ENCODE peak calls at places on chromosomes 16 and 17, in five cellular contexts. C is tibial artery, P is pancreas, J is cardiac muscle cell, T is K562. A is an unnamed sample. For H3K36me3, the result is how much of the 10 kb centered on the place peaks cover.

GRCh38 chr16:18958621-18959578 is 24.8 kb upstream of the TMC7 start:
- DNase-seq in C (no peak), P (no peak), J (no peak), T (no peak), A (no peak)

GRCh38 chr16:30956601-30957455 is 726 bp upstream of the SETD1A start:
- DNase-seq in C (peak), P (peak), J (peak), T (peak), A (peak)

GRCh38 chr17:77132411-77133086 is 8.2 kb upstream of the SEC14L1 start:
- DNase-seq in C (no peak), P (no peak), J (no peak), T (no peak), A (no peak)

GRCh38 chr16:56824335-56824734 is 40.7 kb upstream of the SLC12A3 start:
- DNase-seq in C (no peak), P (no peak), J (no peak), T (no peak), A (no peak)

GRCh38 chr17:55830699-55831098 is 79.8 kb downstream of the PCTP start:
- DNase-seq in C (no peak), P (no peak), J (no peak), T (no peak), A (no peak)

GRCh38 chr17:61331178-61331577 is 68.5 kb upstream of the TBX2 start:
- DNase-seq in C (no peak), P (no peak), J (no peak), T (no peak), A (no peak)

GRCh38 chr16:89052824-89053724 is 40.6 kb upstream of the ACSF3 start:
- DNase-seq in C (no peak), P (no peak), J (no peak), T (peak), A (no peak)

GRCh38 chr17:18859256-18859655 is 1.3 kb downstream of the PRPSAP2 start:
- DNase-seq in C (no peak), P (peak), J (peak), T (peak), A (no peak)

GRCh38 chr17:42142371-42142896 is 12.4 kb downstream of the RAB5C start:
- DNase-seq in C (no peak), P (no peak), J (peak), T (no peak), A (no peak)

GRCh38 chr16:9092963-9093477 is 1.6 kb downstream of the HAPSTR1 start:
- DNase-seq in C (peak), P (peak), J (no peak), T (peak), A (no peak)

GRCh38 chr17:3827124-3827773 is 18.8 kb downstream of the NCBP3 start:
- DNase-seq in C (no peak), P (peak), J (peak), T (peak), A (no peak)

GRCh38 chr17:38554430-38555350 is 51.1 kb downstream of the SRCIN1 start:
- DNase-seq in C (no peak), P (no peak), J (peak), T (no peak), A (no peak)

GRCh38 chr17:10243905-10244844 is 45.8 kb upstream of the GAS7 start:
- DNase-seq in C (no peak), P (no peak), J (peak), T (no peak), A (no peak)

GRCh38 chr17:42288078-42288984 is at the start of gene STAT5A:
- DNase-seq in C (peak), P (peak), J (peak), T (peak), A (peak)

GRCh38 chr17:30920683-30921543 is 832 bp upstream of the ADAP2 start:
- DNase-seq in C (peak), P (no peak), J (no peak), T (no peak), A (no peak)

GRCh38 chr16:84143784-84144199 is 1.2 kb downstream of the HSDL1 start:
- DNase-seq in C (no peak), P (no peak), J (peak), T (peak), A (no peak)

GRCh38 chr17:77332034-77332971 is 191.5 kb downstream of the SEC14L1 start:
- DNase-seq in C (peak), P (peak), J (no peak), T (no peak), A (peak)

DNA sequence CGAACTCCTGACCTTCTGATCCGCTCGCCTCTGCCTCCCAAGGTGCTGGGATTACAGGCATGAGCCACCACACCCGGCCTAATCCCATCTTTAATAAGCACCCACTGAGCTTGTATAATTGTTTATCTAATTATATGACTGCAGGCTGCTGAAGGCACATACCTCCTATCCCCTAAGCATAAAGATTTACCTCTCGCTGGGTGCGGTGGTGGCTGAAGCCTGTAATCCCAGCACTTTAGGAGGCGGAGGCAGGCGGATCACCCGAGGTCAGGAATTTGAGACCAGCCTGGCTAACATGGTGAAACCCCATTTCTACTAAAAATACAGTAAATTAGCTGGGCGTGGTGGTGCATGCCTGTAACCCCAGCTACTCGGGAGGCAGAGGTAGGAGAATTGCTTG is 20.1 kb upstream of the YWHAE start:
- DNase-seq in C (no peak), P (no peak), J (no peak), T (no peak), A (no peak)
- H3K36me3 ChIP-seq in C (under half), P (under half), J (under half), T (under half), A (under half)

GRCh38 chr17:65017375-65017774 is 39.2 kb downstream of the GNA13 start:
- DNase-seq in C (no peak), P (no peak), J (no peak), T (no peak), A (no peak)
- H3K36me3 ChIP-seq in C (under half), P (under half), J (under half), T (under half), A (under half)

GRCh38 chr16:85674418-85674755 is 14.4 kb downstream of the GINS2 start:
- DNase-seq in C (no peak), P (no peak), J (no peak), T (no peak), A (no peak)
- H3K36me3 ChIP-seq in C (under half), P (under half), J (half or more), T (half or more), A (under half)

GRCh38 chr16:87955302-87956168 is 4.3 kb downstream of the BANP start:
- DNase-seq in C (no peak), P (no peak), J (no peak), T (peak), A (no peak)

GRCh38 chr16:87956169-87956770 is 5.0 kb downstream of the BANP start:
- DNase-seq in C (peak), P (no peak), J (peak), T (peak), A (peak)

GRCh38 chr16:87954361-87954760 is 3.1 kb downstream of the BANP start:
- DNase-seq in C (no peak), P (no peak), J (no peak), T (no peak), A (no peak)

GRCh38 chr16:87953308-87954208 is 2.3 kb downstream of the BANP start:
- DNase-seq in C (no peak), P (no peak), J (no peak), T (no peak), A (no peak)

GRCh38 chr16:87954826-87955225 is 3.6 kb downstream of the BANP start:
- DNase-seq in C (no peak), P (peak), J (no peak), T (no peak), A (no peak)
- H3K36me3 ChIP-seq in C (under half), P (under half), J (under half), T (under half), A (under half)

GRCh38 chr17:81282876-81283275 is 12.2 kb downstream of the SLC38A10 start:
- DNase-seq in C (no peak), P (no peak), J (no peak), T (no peak), A (no peak)
- H3K36me3 ChIP-seq in C (under half), P (under half), J (under half), T (half or more), A (under half)

GRCh38 chr16:3773663-3774062 is 56.3 kb upstream of the TRAP1 start:
- DNase-seq in C (no peak), P (no peak), J (no peak), T (no peak), A (no peak)

GRCh38 chr16:3769013-3769412 is 51.7 kb upstream of the TRAP1 start:
- DNase-seq in C (no peak), P (no peak), J (no peak), T (no peak), A (no peak)

GRCh38 chr16:3769942-3770341 is 52.6 kb upstream of the TRAP1 start:
- DNase-seq in C (no peak), P (no peak), J (no peak), T (no peak), A (no peak)

GRCh38 chr16:3770530-3770929 is 53.2 kb upstream of the TRAP1 start:
- DNase-seq in C (no peak), P (no peak), J (no peak), T (no peak), A (no peak)

DNA sequence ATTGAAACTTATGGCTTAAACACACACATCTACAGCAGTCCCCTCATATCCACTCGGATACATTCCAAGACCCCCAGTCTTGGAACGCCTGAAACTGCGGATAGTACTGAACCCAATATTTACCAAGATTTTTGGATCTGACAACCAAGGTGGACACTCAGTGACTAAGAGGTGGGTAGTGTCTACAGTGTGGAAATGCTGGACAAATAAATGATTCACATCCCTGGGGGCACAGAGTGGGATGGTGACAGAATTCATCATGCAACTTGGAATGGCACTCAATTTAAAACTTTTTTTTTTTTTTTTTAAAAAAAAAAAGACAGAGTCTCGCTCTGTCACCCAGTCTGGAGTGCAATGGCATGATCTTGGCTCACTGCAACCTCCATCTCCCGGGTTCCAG is 54.2 kb upstream of the TRAP1 start:
- DNase-seq in C (no peak), P (no peak), J (no peak), T (no peak), A (no peak)
- H3K36me3 ChIP-seq in C (half or more), P (under half), J (half or more), T (half or more), A (half or more)

DNA sequence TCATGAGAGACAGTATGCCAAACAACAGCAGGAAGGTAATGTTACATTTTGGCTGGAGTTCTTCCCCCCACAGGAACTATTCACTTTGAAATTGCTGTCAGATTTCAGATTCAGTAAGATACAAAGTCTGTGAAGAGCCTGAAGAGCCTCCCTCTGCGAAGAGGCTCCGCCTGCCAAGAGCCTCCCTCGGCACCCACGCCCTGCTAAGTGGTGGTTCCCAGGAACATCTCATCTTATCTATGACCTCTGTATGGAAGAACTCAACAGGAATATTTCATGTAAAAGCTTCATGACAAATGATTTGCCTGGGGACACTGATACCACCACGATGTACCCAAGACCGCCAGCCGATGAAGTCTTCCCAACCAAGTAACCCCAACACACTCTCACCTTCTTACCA is 3.2 kb downstream of the ZC3H7A start:
- DNase-seq in C (peak), P (no peak), J (no peak), T (peak), A (no peak)
- H3K36me3 ChIP-seq in C (under half), P (under half), J (under half), T (under half), A (under half)

DNA sequence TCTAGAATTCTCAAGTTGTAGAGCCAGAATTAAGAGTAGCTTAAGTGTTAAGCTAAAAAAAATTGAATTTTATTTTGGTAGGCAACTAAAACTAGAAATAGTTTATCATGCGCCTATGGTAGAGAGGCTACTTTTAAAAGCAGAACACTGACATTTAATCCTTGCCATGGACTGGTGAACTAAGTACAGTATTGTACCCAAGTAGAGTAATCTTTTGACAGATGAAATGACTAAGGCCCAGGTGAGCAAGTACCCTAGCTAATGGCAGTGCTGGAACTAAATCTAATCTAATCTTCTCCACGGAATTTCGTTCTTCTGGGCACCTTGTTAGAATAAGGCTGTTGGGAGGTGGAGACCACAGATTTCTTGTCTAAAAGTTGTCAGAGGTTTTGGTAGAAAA is 11.8 kb downstream of the RBL2 start:
- DNase-seq in C (no peak), P (no peak), J (no peak), T (no peak), A (no peak)
- H3K36me3 ChIP-seq in C (half or more), P (under half), J (under half), T (under half), A (under half)

GRCh38 chr16:392450-393027 is 4.5 kb upstream of the NME4 start:
- DNase-seq in C (no peak), P (no peak), J (no peak), T (peak), A (no peak)
- H3K36me3 ChIP-seq in C (under half), P (under half), J (under half), T (under half), A (under half)